ENCODE peak calls at places on chromosomes 1 and 21, in six cellular contexts. M is IMR-90; G is heart right ventricle; P is tibial artery; W is HCT116; A is naive thymus-derived CD4-positive, alpha-beta T cell. H is an unnamed sample. For H3K4me1, the result is how much of the 10 kb centered on the place peaks cover.

GRCh38 chr1:67793562-67793961 is 39.7 kb downstream of the GNG12 start:
- DNase-seq in M (peak), G (no peak), P (no peak), W (no peak), A (no peak), H (no peak)

GRCh38 chr1:64323054-64323453 is 119.6 kb downstream of the UBE2U start:
- DNase-seq in M (no peak), G (no peak), P (no peak), W (no peak), A (no peak), H (no peak)

GRCh38 chr1:84675631-84676030 is 14.6 kb downstream of the SSX2IP start:
- DNase-seq in M (no peak), G (no peak), P (no peak), W (no peak), A (no peak), H (no peak)

GRCh38 chr21:41045534-41046268 is 122.3 kb upstream of the BACE2 start:
- DNase-seq in M (no peak), G (no peak), P (no peak), W (no peak), A (no peak), H (no peak)

GRCh38 chr1:94989398-94989797 is 62.5 kb upstream of the CNN3 start:
- DNase-seq in M (no peak), G (peak), P (no peak), W (no peak), A (no peak), H (no peak)

GRCh38 chr1:235313931-235314678 is 13.9 kb downstream of the ARID4B start:
- DNase-seq in M (peak), G (no peak), P (no peak), W (no peak), A (no peak), H (no peak)

GRCh38 chr21:34187935-34188334 is 114.6 kb downstream of the MRPS6 start:
- DNase-seq in M (no peak), G (no peak), P (peak), W (no peak), A (no peak), H (peak)

GRCh38 chr1:43057567-43057966 is 98.9 kb upstream of the SLC2A1 start:
- DNase-seq in M (no peak), G (no peak), P (no peak), W (no peak), A (no peak), H (no peak)

GRCh38 chr1:90198616-90199015 is 203.7 kb downstream of the ZNF326 start:
- DNase-seq in M (no peak), G (no peak), P (no peak), W (no peak), A (no peak), H (no peak)

GRCh38 chr1:151511636-151512215 is 539 bp downstream of the CGN start:
- DNase-seq in M (no peak), G (peak), P (no peak), W (no peak), A (no peak), H (no peak)

GRCh38 chr21:44687671-44688070 is 5.7 kb upstream of the KRTAP12-1 start:
- DNase-seq in M (no peak), G (no peak), P (no peak), W (no peak), A (no peak), H (peak)

GRCh38 chr1:181504294-181505115 is 21.2 kb downstream of the CACNA1E start:
- DNase-seq in M (peak), G (no peak), P (no peak), W (peak), A (no peak), H (no peak)

GRCh38 chr1:7042322-7043231 is 257.3 kb downstream of the CAMTA1 start:
- DNase-seq in M (peak), G (no peak), P (no peak), W (peak), A (no peak), H (no peak)

GRCh38 chr1:94734963-94735899 is 84.9 kb upstream of the SLC44A3 start:
- DNase-seq in M (peak), G (peak), P (no peak), W (no peak), A (no peak), H (peak)

GRCh38 chr1:53893999-53894636 is at the start of gene DIO1:
- DNase-seq in M (no peak), G (no peak), P (no peak), W (no peak), A (no peak), H (no peak)

GRCh38 chr1:158163000-158163947 is 17.4 kb upstream of the CD1D start:
- DNase-seq in M (no peak), G (no peak), P (no peak), W (no peak), A (no peak), H (no peak)

GRCh38 chr1:32811265-32811664 is 5.9 kb downstream of the YARS1 start:
- DNase-seq in M (no peak), G (no peak), P (no peak), W (no peak), A (no peak), H (no peak)

GRCh38 chr1:244353572-244354091 is 98.1 kb downstream of the ADSS2 start:
- DNase-seq in M (peak), G (peak), P (peak), W (peak), A (no peak), H (peak)

GRCh38 chr1:205247130-205247921 is 19.6 kb downstream of the TMCC2 start:
- DNase-seq in M (peak), G (peak), P (peak), W (no peak), A (no peak), H (no peak)

GRCh38 chr1:8524637-8525157 is 206.8 kb downstream of the SLC45A1 start:
- DNase-seq in M (peak), G (no peak), P (no peak), W (no peak), A (no peak), H (no peak)

GRCh38 chr1:116764466-116764896 is 10.3 kb downstream of the CD2 start:
- DNase-seq in M (no peak), G (no peak), P (no peak), W (no peak), A (peak), H (no peak)
- H3K4me1 ChIP-seq in M (under half), G (under half), P (under half), W (under half), A (half or more), H (under half)

GRCh38 chr21:36297555-36297937 is 22.5 kb upstream of the MORC3 start:
- DNase-seq in M (no peak), G (no peak), P (no peak), W (no peak), A (no peak), H (no peak)

GRCh38 chr21:36297938-36298572 is 21.9 kb upstream of the MORC3 start:
- DNase-seq in M (peak), G (peak), P (peak), W (no peak), A (peak), H (peak)
- H3K4me3 ChIP-seq in M (no peak), G (no peak), P (no peak), W (no peak), A (peak), H (no peak)

DNA sequence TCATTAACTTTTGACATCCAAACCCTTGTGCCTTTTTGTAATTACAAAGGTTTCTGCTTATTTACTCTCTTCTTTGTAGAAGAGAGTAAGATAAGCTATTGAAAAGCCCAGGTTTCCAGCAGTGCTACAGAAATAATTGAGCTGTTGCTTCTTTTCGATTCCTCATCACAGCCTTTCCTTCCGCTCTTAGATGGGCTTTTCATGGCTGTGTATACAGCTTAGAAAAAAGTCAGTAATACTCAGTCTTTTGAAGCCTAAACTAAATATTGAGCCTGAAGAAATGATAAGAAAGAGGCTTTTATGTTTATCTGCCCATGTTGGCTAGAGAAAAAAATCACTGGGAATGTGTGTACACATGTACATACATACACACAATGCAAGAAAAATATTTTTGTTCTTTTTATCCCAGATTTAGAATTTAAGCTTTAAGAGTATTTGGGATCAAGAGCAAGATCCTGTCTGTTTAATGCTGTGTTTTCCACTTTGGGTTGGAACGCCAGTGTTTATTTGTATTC is 172.4 kb downstream of the VPS13D start:
- DNase-seq in M (no peak), G (no peak), P (no peak), W (no peak), A (no peak), H (no peak)
- H3K27ac ChIP-seq in M (no peak), G (no peak), P (no peak), W (no peak), A (no peak), H (no peak)

DNA sequence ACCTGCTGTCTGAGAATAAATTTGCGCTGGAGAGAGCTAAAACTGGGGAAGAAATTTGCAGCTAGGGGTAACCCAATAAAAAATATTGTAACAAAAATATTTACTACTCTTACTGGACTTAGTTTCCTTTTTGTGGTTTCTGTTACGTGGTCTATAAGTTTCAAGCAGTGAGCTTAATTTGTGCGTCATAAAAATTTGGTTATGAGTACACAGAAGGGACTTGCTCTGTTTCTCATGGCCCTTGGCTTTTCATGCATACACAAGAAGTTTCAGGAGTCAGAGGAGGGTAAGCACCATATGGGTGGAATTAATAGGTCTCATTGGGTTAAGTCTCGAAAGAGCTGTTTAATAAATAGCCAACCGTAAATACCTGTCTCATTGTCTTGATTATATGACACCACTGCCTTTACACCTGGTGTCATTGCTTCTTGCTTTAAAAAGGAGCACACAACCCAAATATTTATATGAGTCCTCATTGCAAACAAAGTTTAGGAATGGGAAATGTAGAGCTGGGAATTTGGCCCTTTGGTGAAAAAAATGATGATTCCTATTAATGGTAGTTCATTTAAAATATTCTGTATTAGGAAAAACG is 1.9 kb downstream of the BACH1 start:
- DNase-seq in M (peak), G (no peak), P (no peak), W (no peak), A (no peak), H (no peak)
- H3K4me1 ChIP-seq in M (under half), G (half or more), P (half or more), W (under half), A (under half), H (under half)

H was measured in lung.